ENCODE peak calls at places on chromosomes 3 and 15, in six cellular contexts. X is ovary, A is lower leg skin, C is AG04449, I is AG09309, O is fibroblast of pulmonary artery. E is an unnamed sample.

GRCh38 chr3:18079062-18079461 is 336.6 kb upstream of the TBC1D5 start:
- DNase-seq in X (no peak), C (no peak), A (no peak), O (no peak), I (no peak), E (no peak)

GRCh38 chr3:152195206-152195605 is 73.5 kb upstream of the MBNL1 start:
- DNase-seq in O (no peak), A (no peak), I (no peak), C (no peak), X (no peak), E (no peak)

GRCh38 chr15:56241374-56242085 is 2.1 kb downstream of the RFX7 start:
- DNase-seq in X (no peak), C (no peak), A (no peak), I (no peak), O (peak; percentile 16), E (no peak)

GRCh38 chr3:128432898-128433629 is 33.6 kb downstream of the DNAJB8 start:
- DNase-seq in O (no peak), I (no peak), C (no peak), A (no peak), X (no peak), E (no peak)

GRCh38 chr3:69675773-69676660 is 63.2 kb upstream of the MITF start:
- DNase-seq in O (no peak), I (no peak), C (no peak), X (no peak), A (no peak), E (no peak)

GRCh38 chr3:30308131-30308530 is 298.3 kb upstream of the TGFBR2 start:
- DNase-seq in X (no peak), A (no peak), C (peak; percentile 26), O (peak; percentile 58), I (peak; percentile 81), E (no peak)

GRCh38 chr3:16309558-16309957 is 44.5 kb downstream of the OXNAD1 start:
- DNase-seq in I (no peak), X (no peak), O (peak; percentile 64), C (no peak), A (no peak), E (peak; percentile 43)

GRCh38 chr3:123751478-123751877 is 132.7 kb downstream of the MYLK start:
- DNase-seq in A (no peak), I (no peak), O (no peak), C (no peak), X (no peak), E (no peak)

GRCh38 chr3:59451041-59451763 is 401.4 kb upstream of the CFAP20DC start:
- DNase-seq in O (no peak), X (no peak), C (no peak), I (no peak), A (no peak), E (peak; percentile 77)

GRCh38 chr3:151156618-151157216 is 46.3 kb downstream of the GPR171 start:
- DNase-seq in I (no peak), C (no peak), X (no peak), A (no peak), O (peak; percentile 74), E (peak; percentile 51)

GRCh38 chr3:25897019-25897418 is 107.1 kb downstream of the OXSM start:
- DNase-seq in A (no peak), C (no peak), X (no peak), O (peak; percentile 3), I (no peak), E (peak; percentile 49)

GRCh38 chr3:178603735-178604134 is 67.5 kb downstream of the KCNMB2 start:
- DNase-seq in A (no peak), O (no peak), C (no peak), X (no peak), I (no peak), E (no peak)

GRCh38 chr15:77852241-77853007 is 219.7 kb upstream of the LINGO1 start:
- DNase-seq in C (no peak), O (no peak), I (no peak), X (peak; percentile 18), A (no peak), E (no peak)

GRCh38 chr3:187750041-187750512 is 4.8 kb upstream of the BCL6 start:
- DNase-seq in I (no peak), A (no peak), X (peak; percentile 52), C (no peak), O (no peak), E (no peak)

GRCh38 chr3:21447471-21448205 is 303.4 kb downstream of the ZNF385D start:
- DNase-seq in X (no peak), A (no peak), I (peak; percentile 76), O (peak; percentile 51), C (peak; percentile 67), E (no peak)

GRCh38 chr15:90895571-90896117 is 7.5 kb upstream of the MAN2A2 start:
- DNase-seq in A (no peak), C (no peak), I (no peak), X (no peak), O (peak; percentile 12), E (no peak)

GRCh38 chr3:15794303-15794771 is 3.4 kb downstream of the ANKRD28 start:
- DNase-seq in A (no peak), I (no peak), O (peak; percentile 77), X (no peak), C (peak; percentile 29), E (peak; percentile 38)

GRCh38 chr3:170414202-170414663 is 4.4 kb upstream of the CLDN11 start:
- DNase-seq in C (peak; percentile 72), I (peak; percentile 97), O (peak; percentile 90), A (no peak), X (no peak), E (peak; percentile 79)

GRCh38 chr3:59726279-59726678 is 676.5 kb upstream of the CFAP20DC start:
- DNase-seq in I (no peak), C (no peak), A (no peak), O (no peak), X (no peak), E (no peak)

GRCh38 chr3:173395073-173395411 is 2.5 kb upstream of the NLGN1 start:
- DNase-seq in O (no peak), X (no peak), I (no peak), A (no peak), C (no peak), E (peak; percentile 28)

GRCh38 chr15:96327155-96327741 is 3.3 kb upstream of the NR2F2 start:
- DNase-seq in X (no peak), I (peak; percentile 78), C (peak; percentile 65), O (peak; percentile 93), A (no peak), E (peak; percentile 59)

GRCh38 chr15:78223396-78224023 is 10.9 kb downstream of the ACSBG1 start:
- DNase-seq in O (peak; percentile 34), A (no peak), I (no peak), X (no peak), C (no peak), E (no peak)

GRCh38 chr15:69794643-69795461 is 302.9 kb downstream of the TLE3 start:
- DNase-seq in X (peak; percentile 75), A (peak; percentile 90), I (no peak), C (no peak), O (peak; percentile 50), E (no peak)

GRCh38 chr3:94429517-94429916 is 366.7 kb downstream of the NSUN3 start:
- DNase-seq in I (no peak), O (no peak), C (no peak), X (no peak), A (no peak), E (no peak)

GRCh38 chr15:63565784-63566183 is 31.4 kb upstream of the FBXL22 start:
- DNase-seq in X (no peak), C (no peak), I (no peak), A (no peak), O (no peak), E (no peak)

GRCh38 chr3:107740992-107741896 is 218.5 kb downstream of the BBX start:
- DNase-seq in I (no peak), A (no peak), X (no peak), C (no peak), O (peak; percentile 61), E (no peak)

DNA sequence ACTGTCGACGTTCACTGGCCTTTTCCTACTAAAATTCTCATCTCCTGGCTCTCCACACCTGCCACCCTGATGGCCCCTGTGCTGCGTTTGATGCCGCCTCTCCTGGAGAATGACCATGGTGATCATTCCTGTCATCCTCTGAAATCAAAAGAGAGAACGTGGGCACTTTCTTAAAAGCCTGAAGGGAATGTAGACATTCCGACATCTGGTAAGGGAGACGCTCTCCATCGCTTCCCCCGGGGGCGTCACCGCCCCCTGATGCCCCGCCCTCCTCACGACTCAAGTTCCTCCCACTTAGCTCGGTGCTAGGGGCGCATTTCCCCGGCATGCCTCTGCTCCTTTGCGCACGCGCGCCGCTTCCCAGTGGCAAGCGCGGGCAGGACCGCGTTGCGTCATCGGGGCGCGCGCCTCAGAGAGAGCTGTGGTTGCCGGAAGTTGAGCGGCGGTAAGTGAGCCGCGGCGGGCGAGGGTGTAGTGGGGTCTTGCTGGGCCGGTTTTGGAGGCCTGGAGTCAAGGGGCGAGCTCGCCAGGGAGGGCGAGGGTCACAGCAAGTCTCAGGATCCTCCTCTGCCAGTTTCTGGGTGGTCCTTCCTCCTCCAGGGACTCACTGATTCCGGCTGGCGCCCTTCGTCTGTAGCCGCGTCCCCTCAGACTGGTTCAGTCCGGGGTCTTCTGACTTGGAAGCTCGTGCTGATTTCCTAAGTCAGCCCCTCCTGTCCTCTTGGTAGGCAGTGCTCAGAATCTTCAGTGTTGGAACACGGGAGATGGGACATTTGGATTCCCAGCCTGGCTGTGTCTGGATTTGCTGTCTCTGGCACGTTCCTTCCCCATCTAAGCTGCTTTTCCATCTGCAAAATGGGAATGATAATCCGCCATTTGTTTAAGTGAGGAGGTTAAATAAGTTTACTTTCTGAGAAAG is at the start of gene ATG7:
- DNase-seq in X (peak; percentile 99), A (peak; percentile 99), C (peak; percentile 65), I (peak; percentile 76), O (peak; percentile 98), E (peak; percentile 95)
- TF ChIP-seq CTCF in X (no peak), A (no peak), C (peak; percentile 18), I (no peak), O (no peak), E (no peak)

GRCh38 chr3:27533718-27534578 is 49.8 kb upstream of the SLC4A7 start:
- DNase-seq in I (peak; percentile 98), O (peak; percentile 96), A (peak; percentile 93), C (peak; percentile 98), X (no peak), E (peak; percentile 28)
- TF ChIP-seq CTCF in I (peak; percentile 75), O (peak; percentile 62), A (no peak), C (peak; percentile 79), X (no peak), E (no peak)

DNA sequence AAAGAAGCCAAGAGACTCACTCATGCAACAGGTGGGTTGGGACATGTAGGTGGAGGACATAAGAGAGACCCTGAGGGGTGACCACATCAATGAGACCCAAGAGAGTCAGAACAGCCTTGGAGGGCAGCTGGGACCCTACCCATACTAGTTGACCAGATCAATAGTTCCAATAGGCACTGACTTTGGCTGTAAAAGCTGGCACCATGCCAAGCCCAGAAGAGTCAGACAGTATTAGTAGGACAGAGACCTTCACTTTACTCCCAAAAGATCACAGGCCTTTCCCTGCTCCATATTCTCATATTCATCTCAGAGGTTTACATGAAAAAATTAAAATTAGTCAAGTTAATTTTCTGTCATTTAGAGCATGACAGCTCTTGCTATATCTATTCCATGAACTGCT is 20.9 kb upstream of the GABRR3 start:
- DNase-seq in I (no peak), O (no peak), A (no peak), X (no peak), C (no peak), E (no peak)
- TF ChIP-seq CTCF in I (no peak), O (no peak), A (no peak), X (no peak), C (no peak), E (no peak)

DNA sequence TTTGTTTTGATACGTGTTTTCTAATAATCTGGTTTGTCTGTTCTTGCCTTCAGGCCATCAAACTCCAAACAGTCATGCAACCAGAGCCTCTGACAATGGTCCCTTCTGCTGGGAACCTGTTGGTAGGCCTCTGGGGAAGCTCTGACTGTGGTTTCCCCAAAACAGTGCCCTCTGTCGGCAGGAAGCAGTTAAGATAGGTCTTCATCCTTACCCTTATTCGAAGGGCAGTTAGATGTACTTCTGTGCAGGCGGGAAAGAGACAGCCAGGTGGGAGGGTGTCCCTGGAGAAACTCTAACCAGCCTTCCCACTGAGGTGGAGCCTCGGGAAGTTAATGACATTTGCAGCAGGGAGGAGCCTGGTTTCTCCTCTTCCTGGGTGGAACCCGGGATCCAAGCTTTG is 81.6 kb upstream of the CHMP2B start:
- DNase-seq in C (no peak), X (no peak), I (no peak), A (no peak), O (peak; percentile 44), E (peak; percentile 10)
- TF ChIP-seq CTCF in C (peak; percentile 25), X (no peak), I (peak; percentile 33), A (no peak), O (peak; percentile 47), E (no peak)